ENCODE peak calls at places on chromosomes 12 and 14, in four cellular contexts. F, T, K and M are unnamed samples.

GRCh38 chr14:24817638-24818053 is 183.7 kb upstream of the GZMB start:
- DNase-seq in F (no peak), T (peak), K (no peak), M (no peak)

GRCh38 chr14:36260970-36261640 is 59.3 kb downstream of the MBIP start:
- DNase-seq in K (peak), T (no peak), F (no peak), M (no peak)

GRCh38 chr12:114512351-114512750 is 106.4 kb upstream of the TBX5 start:
- DNase-seq in K (peak), T (no peak), F (no peak), M (no peak)

GRCh38 chr12:52171950-52172512 is 19.8 kb downstream of the KRT80 start:
- DNase-seq in K (peak), T (peak), F (no peak), M (no peak)

GRCh38 chr12:10031771-10032175 is 1.3 kb downstream of the CLEC9A start:
- DNase-seq in T (peak), F (no peak), K (no peak), M (peak)

GRCh38 chr12:76685246-76685678 is 78.7 kb upstream of the ZDHHC17 start:
- DNase-seq in K (no peak), F (peak), T (peak), M (no peak)

GRCh38 chr12:121793501-121793835 is at the start of gene RHOF:
- DNase-seq in T (no peak), F (peak), K (no peak), M (no peak)

GRCh38 chr14:76292561-76292960 is 83.4 kb upstream of the ESRRB start:
- DNase-seq in T (no peak), K (no peak), F (no peak), M (no peak)

GRCh38 chr14:65214741-65215140 is 112.4 kb upstream of the MAX start:
- DNase-seq in F (peak), T (no peak), K (no peak), M (no peak)

GRCh38 chr14:104572668-104573067 is 6.9 kb upstream of the C14orf180 start:
- DNase-seq in K (no peak), T (no peak), F (no peak), M (no peak)

GRCh38 chr12:108302471-108303311 is 36.4 kb downstream of the CMKLR1 start:
- DNase-seq in T (no peak), K (no peak), F (peak), M (no peak)

GRCh38 chr12:54306925-54307731 is 6.3 kb upstream of the NFE2 start:
- DNase-seq in K (peak), T (no peak), F (peak), M (peak)
- TF ChIP-seq POLR2A in K (peak), T (no peak), F (no peak), M (no peak)

GRCh38 chr12:68137278-68137930 is 22.1 kb downstream of the IFNG start:
- DNase-seq in F (no peak), K (no peak), T (no peak), M (no peak)
- TF ChIP-seq POLR2A in F (no peak), K (no peak), T (no peak), M (no peak)

GRCh38 chr14:88825078-88825458 is 617 bp downstream of the TTC8 start:
- DNase-seq in F (no peak), T (peak), K (no peak), M (no peak)

GRCh38 chr14:88823968-88824313 is 510 bp upstream of the TTC8 start:
- DNase-seq in T (no peak), F (no peak), K (no peak), M (no peak)

GRCh38 chr14:88821888-88822287 is 2.6 kb upstream of the TTC8 start:
- DNase-seq in K (no peak), F (no peak), T (no peak), M (no peak)

GRCh38 chr14:88825503-88825902 is 1.1 kb downstream of the TTC8 start:
- DNase-seq in K (no peak), F (no peak), T (no peak), M (no peak)

GRCh38 chr14:88824314-88825077 is at the start of gene TTC8:
- DNase-seq in F (peak), T (peak), K (peak), M (peak)
- TF ChIP-seq POLR2A in F (no peak), T (peak), K (peak), M (peak)

GRCh38 chr14:81529391-81529790 is 4.3 kb downstream of the SEL1L start:
- DNase-seq in T (peak), F (no peak), K (no peak), M (no peak)
- TF ChIP-seq POLR2A in T (no peak), F (no peak), K (no peak), M (no peak)

DNA sequence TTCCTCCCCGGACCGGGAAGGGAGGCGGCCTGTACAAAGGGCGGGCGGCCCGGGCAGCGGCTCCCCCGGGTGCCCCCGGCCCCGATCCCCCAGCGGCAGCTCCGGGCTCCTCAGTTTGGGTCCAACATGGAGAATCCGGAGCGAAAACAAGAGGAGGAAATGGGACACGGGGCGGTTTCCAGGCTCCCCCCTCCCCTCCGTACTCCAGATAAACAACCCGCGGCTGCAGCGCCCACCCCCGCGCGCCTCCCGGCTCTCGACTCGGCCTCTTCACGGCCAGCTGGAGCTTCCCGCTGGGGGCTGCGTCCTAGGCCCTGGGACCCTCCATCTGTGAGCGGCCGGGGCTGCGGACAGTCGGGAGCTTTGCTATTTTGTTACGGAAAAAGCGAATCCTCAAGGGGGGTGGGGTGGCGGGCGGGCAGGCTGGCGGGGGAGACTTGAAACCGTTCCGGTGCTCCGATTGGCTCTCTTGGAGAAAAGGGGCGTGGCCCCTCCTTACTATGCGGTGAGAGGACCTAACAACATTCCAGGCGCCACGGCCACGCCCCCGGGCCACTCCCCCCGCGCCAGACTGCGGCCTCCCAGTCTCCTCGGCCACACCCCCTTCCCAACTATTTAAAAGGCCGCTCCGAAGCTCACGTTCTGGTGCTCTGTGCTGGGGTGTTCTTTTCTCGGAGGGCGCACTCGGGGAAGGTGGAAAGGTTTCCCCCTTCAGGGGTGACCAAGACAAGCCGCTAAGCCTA is at the start of gene CTDSP2:
- DNase-seq in F (peak), K (peak), T (peak), M (peak)
- TF ChIP-seq POLR2A in F (peak), K (peak), T (peak), M (peak)

DNA sequence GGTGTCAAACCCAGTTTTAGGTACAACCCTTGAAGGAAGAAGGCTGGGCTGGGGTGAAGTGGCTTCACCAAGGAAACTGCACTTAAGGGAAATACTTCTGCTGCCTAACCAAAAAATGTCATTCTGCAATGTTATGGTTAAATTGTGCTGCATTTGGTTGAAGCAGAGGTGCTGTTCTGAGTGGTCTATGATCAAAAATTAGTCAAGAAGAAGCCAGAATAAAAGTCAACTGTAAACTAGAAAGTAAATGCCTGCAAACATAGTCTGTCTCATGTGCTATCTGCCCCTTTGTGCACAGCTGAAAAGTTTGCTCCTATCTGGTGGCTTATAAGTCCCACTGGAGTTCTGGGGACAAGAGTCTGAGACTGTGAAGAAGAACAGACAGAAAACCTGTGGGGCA is 158.8 kb downstream of the C12orf42 start:
- DNase-seq in T (no peak), F (no peak), K (no peak), M (no peak)
- TF ChIP-seq POLR2A in T (no peak), F (no peak), K (no peak), M (no peak)